ENCODE peak calls at places on chromosomes 7 and 10, in six cellular contexts. N, U, Z, Q, K and C are unnamed samples. For H3K4me1 and H3K9me3, the result is how much of the 10 kb centered on the place peaks cover.

GRCh38 chr7:22351329-22351692 is 5.6 kb downstream of the RAPGEF5 start:
- DNase-seq in N (no peak), U (no peak), Z (no peak), Q (no peak), K (no peak), C (no peak)

GRCh38 chr10:28125701-28126100 is 126.8 kb upstream of the ODAD2 start:
- DNase-seq in N (peak), U (no peak), Z (no peak), Q (no peak), K (no peak), C (no peak)

GRCh38 chr10:63711866-63712716 is 190.9 kb downstream of the REEP3 start:
- DNase-seq in N (peak), U (peak), Z (no peak), Q (peak), K (no peak), C (peak)

GRCh38 chr7:123397746-123398145 is 136.6 kb downstream of the IQUB start:
- DNase-seq in N (no peak), U (no peak), Z (no peak), Q (no peak), K (no peak), C (no peak)

GRCh38 chr10:118590334-118590733 is 5.1 kb downstream of the PRLHR start:
- DNase-seq in N (peak), U (no peak), Z (no peak), Q (no peak), K (no peak), C (no peak)

GRCh38 chr7:35676211-35676610 is 18.7 kb downstream of the HERPUD2 start:
- DNase-seq in N (no peak), U (no peak), Z (no peak), Q (no peak), K (no peak), C (no peak)

GRCh38 chr10:73841526-73842285 is 30.3 kb upstream of the NDST2 start:
- DNase-seq in N (peak), U (no peak), Z (no peak), Q (no peak), K (no peak), C (no peak)

GRCh38 chr7:95723583-95724180 is 48.7 kb upstream of the DYNC1I1 start:
- DNase-seq in N (peak), U (peak), Z (no peak), Q (no peak), K (no peak), C (peak)

GRCh38 chr10:111516144-111516543 is 439.3 kb downstream of the ADRA2A start:
- DNase-seq in N (no peak), U (no peak), Z (no peak), Q (no peak), K (no peak), C (no peak)

GRCh38 chr7:135341049-135341448 is 107.4 kb downstream of the STRA8 start:
- DNase-seq in N (no peak), U (no peak), Z (no peak), Q (no peak), K (no peak), C (peak)

GRCh38 chr10:58985216-58985615 is 191.2 kb upstream of the PHYHIPL start:
- DNase-seq in N (no peak), U (no peak), Z (no peak), Q (no peak), K (no peak), C (no peak)

GRCh38 chr10:7409732-7410168 is 1.1 kb downstream of the SFMBT2 start:
- DNase-seq in N (peak), U (no peak), Z (no peak), Q (no peak), K (no peak), C (no peak)

GRCh38 chr10:47137311-47137851 is 162.6 kb upstream of the GDF10 start:
- DNase-seq in N (peak), U (peak), Z (no peak), Q (no peak), K (no peak), C (no peak)

GRCh38 chr7:112182749-112183148 is 23.4 kb downstream of the DOCK4 start:
- DNase-seq in N (no peak), U (no peak), Z (no peak), Q (no peak), K (no peak), C (no peak)

GRCh38 chr7:100722480-100723212 is 2.4 kb downstream of the EPO start:
- DNase-seq in N (no peak), U (no peak), Z (no peak), Q (peak), K (no peak), C (no peak)

GRCh38 chr10:19651549-19651948 is 164.7 kb upstream of the PLXDC2 start:
- DNase-seq in N (peak), U (no peak), Z (no peak), Q (no peak), K (no peak), C (no peak)

GRCh38 chr7:154640266-154640865 is 362.6 kb downstream of the PAXIP1 start:
- DNase-seq in N (no peak), U (no peak), Z (no peak), Q (no peak), K (no peak), C (peak)

GRCh38 chr7:128020161-128020560 is 11.1 kb downstream of the LRRC4 start:
- DNase-seq in N (no peak), U (peak), Z (no peak), Q (no peak), K (no peak), C (no peak)

GRCh38 chr10:43979551-43979950 is 330.9 kb upstream of the ZNF32 start:
- DNase-seq in N (no peak), U (no peak), Z (no peak), Q (no peak), K (no peak), C (no peak)
- TF ChIP-seq CTCF in N (no peak), U (no peak), Z (no peak), Q (no peak), K (no peak), C (no peak)

GRCh38 chr10:69892436-69893215 is 90.9 kb downstream of the COL13A1 start:
- DNase-seq in N (no peak), U (no peak), Z (no peak), Q (no peak), K (no peak), C (no peak)
- H3K4me1 ChIP-seq in N (under half), U (under half), Z (under half), Q (under half), K (under half), C (under half)

GRCh38 chr7:1457949-1458675 is 1.2 kb downstream of the MICALL2 start:
- DNase-seq in N (no peak), U (no peak), Z (no peak), Q (no peak), K (no peak), C (no peak)

GRCh38 chr7:1458676-1459511 is at the start of gene MICALL2:
- DNase-seq in N (peak), U (peak), Z (peak), Q (peak), K (peak), C (peak)

GRCh38 chr7:1455955-1456354 is 3.3 kb downstream of the MICALL2 start:
- DNase-seq in N (no peak), U (no peak), Z (no peak), Q (no peak), K (no peak), C (no peak)

GRCh38 chr7:1455241-1455939 is 3.9 kb downstream of the MICALL2 start:
- DNase-seq in N (no peak), U (peak), Z (no peak), Q (peak), K (no peak), C (no peak)

GRCh38 chr7:1457059-1457948 is 2.0 kb downstream of the MICALL2 start:
- DNase-seq in N (no peak), U (no peak), Z (no peak), Q (no peak), K (no peak), C (no peak)
- H3K9me3 ChIP-seq in N (under half), U (under half), Z (under half), Q (under half), K (under half), C (under half)

DNA sequence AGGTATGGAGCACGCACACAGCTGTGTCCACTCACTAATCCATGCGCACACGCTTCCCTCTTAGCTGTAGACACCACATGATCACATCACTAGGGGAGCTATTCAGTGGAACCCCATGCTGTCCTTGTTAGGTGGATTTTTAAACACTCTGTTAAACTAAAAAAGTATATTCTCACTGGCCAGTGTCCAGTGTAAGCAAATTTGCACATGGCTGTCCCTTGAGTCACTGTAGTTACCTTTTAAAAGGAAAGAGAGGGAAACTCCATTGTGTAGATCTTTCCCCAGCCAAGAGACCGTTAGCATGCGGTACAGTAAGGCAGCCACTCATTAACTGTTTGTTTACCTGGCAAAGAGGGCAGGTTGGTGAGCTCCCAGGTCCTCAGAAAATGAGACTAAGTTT is 81.6 kb upstream of the INSYN2A start:
- DNase-seq in N (peak), U (no peak), Z (no peak), Q (no peak), K (no peak), C (no peak)
- TF ChIP-seq CTCF in N (no peak), U (no peak), Z (no peak), Q (no peak), K (no peak), C (no peak)

DNA sequence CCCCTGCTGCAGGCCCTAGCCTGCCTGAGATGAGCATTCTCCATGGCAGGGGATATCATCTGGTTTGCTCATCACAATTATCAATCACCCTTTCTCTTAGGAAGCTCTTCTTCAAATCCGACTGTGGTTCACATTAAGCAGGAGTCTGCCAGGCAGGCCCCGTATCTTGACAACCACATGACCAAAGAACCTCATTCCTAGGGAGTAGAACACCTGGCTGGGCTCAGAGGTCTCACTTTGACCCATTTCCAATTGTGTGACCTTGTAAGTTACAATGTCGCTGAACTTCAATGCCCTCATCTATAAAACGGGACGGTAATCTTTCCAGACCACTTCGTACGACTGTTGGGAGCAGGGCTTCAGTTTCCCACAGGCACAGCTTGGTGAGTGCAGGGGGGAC is 156.4 kb upstream of the PCBD1 start:
- DNase-seq in N (no peak), U (no peak), Z (no peak), Q (no peak), K (no peak), C (no peak)
- H3K4me1 ChIP-seq in N (under half), U (under half), Z (under half), Q (under half), K (under half), C (under half)

GRCh38 chr7:1988533-1988930 is 244.2 kb downstream of the MAD1L1 start:
- DNase-seq in N (no peak), U (no peak), Z (no peak), Q (peak), K (no peak), C (no peak)

GRCh38 chr7:1987591-1988532 is 244.9 kb downstream of the MAD1L1 start:
- DNase-seq in N (no peak), U (no peak), Z (no peak), Q (peak), K (no peak), C (no peak)

GRCh38 chr7:1985071-1985470 is 247.7 kb downstream of the MAD1L1 start:
- DNase-seq in N (no peak), U (no peak), Z (peak), Q (no peak), K (no peak), C (no peak)

GRCh38 chr7:1986366-1987083 is 246.2 kb downstream of the MAD1L1 start:
- DNase-seq in N (no peak), U (no peak), Z (peak), Q (peak), K (no peak), C (no peak)

DNA sequence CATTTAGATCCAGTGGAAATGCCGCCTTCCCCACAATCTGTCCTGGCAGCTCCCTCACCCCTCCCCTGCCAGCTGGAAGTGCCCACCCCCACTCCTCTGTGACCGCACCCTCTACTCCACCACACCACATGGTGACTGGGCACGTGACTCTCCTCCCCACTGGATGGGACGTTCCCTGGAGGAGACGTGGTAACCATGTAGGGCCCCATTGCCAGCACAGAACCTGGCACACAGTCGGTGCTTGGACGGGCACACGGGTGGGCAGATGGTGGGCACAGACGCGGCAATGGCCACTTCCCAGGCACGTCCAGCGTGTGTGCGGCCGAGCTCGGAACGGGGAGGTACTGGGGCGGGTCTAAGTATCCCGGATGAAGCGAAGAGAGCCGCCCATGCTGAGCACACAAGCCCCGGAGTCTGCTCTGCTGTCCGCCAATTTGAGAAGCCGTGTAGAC is 245.6 kb downstream of the MAD1L1 start:
- DNase-seq in N (no peak), U (no peak), Z (no peak), Q (peak), K (no peak), C (no peak)
- H3K9me3 ChIP-seq in N (under half), U (under half), Z (under half), Q (under half), K (under half), C (under half)